ENCODE peak calls at places on chromosomes 4 and X, in four cellular contexts. V is astrocyte of the spinal cord; X is hepatocyte; Y is CD8-positive, alpha-beta T cell. H is an unnamed sample.

GRCh38 chr4:51885371-51885770 is 42.4 kb downstream of the DCUN1D4 start:
- DNase-seq in V (peak; percentile 28), X (peak; percentile 46), Y (no peak), H (no peak)

GRCh38 chr4:139776235-139776634 is 110.6 kb downstream of the MGST2 start:
- DNase-seq in Y (no peak), V (no peak), X (no peak), H (no peak)

GRCh38 chr4:166239354-166239753 is 366.3 kb downstream of the TLL1 start:
- DNase-seq in X (no peak), Y (no peak), V (no peak), H (no peak)

GRCh38 chr4:38867478-38868054 is at the start of gene FAM114A1:
- DNase-seq in V (peak; percentile 78), Y (peak; percentile 13), X (peak; percentile 94), H (no peak)

GRCh38 chr4:111066887-111067286 is 444.0 kb upstream of the PITX2 start:
- DNase-seq in Y (no peak), V (peak; percentile 42), X (no peak), H (peak; percentile 5)

GRCh38 chr4:176788248-176788647 is 4.5 kb downstream of the VEGFC start:
- DNase-seq in Y (no peak), X (no peak), V (no peak), H (no peak)

GRCh38 chr4:190014771-190015537 is 12.1 kb downstream of the FRG2 start:
- DNase-seq in Y (no peak), X (peak; percentile 44), V (no peak), H (no peak)

GRCh38 chr4:99462875-99463464 is 27.8 kb upstream of the ADH7 start:
- DNase-seq in V (peak; percentile 76), X (peak; percentile 77), Y (peak; percentile 36), H (peak; percentile 33)

GRCh38 chrX:110409925-110410324 is 51.3 kb downstream of the RTL9 start:
- DNase-seq in V (peak; percentile 43), X (no peak), Y (no peak), H (no peak)

GRCh38 chr4:38091636-38092035 is 131.4 kb downstream of the PTTG2 start:
- DNase-seq in Y (no peak), V (peak; percentile 67), X (no peak), H (no peak)

GRCh38 chr4:41692717-41693345 is 55.7 kb downstream of the PHOX2B start:
- DNase-seq in X (peak; percentile 77), Y (peak; percentile 14), V (peak; percentile 57), H (peak; percentile 2)

GRCh38 chrX:107272431-107272921 is 66.1 kb downstream of the DNAAF6 start:
- DNase-seq in X (peak; percentile 14), V (no peak), Y (peak; percentile 6), H (no peak)

GRCh38 chr4:80790152-80790551 is 240.4 kb upstream of the BMP3 start:
- DNase-seq in X (no peak), V (no peak), Y (no peak), H (no peak)

GRCh38 chrX:83829874-83830273 is 31.1 kb upstream of the CYLC1 start:
- DNase-seq in V (no peak), X (no peak), Y (no peak), H (no peak)

GRCh38 chr4:2333356-2333841 is 71.5 kb upstream of the MXD4 start:
- DNase-seq in V (no peak), X (peak; percentile 59), Y (no peak), H (no peak)

GRCh38 chr4:1112174-1112820 is 1.1 kb downstream of the RNF212 start:
- DNase-seq in Y (no peak), X (no peak), V (no peak), H (no peak)

GRCh38 chr4:189988892-189989431 is 38.1 kb downstream of the FRG2 start:
- DNase-seq in X (no peak), Y (no peak), V (no peak), H (no peak)

GRCh38 chr4:121191351-121191750 is 27.2 kb upstream of the TNIP3 start:
- DNase-seq in Y (no peak), V (no peak), X (no peak), H (no peak)

GRCh38 chrX:54564942-54565341 is 34.9 kb downstream of the GNL3L start:
- DNase-seq in Y (no peak), V (no peak), X (no peak), H (no peak)

GRCh38 chr4:6427439-6428090 is 44.8 kb downstream of the PPP2R2C start:
- DNase-seq in X (no peak), V (no peak), Y (no peak), H (no peak)

GRCh38 chrX:19543020-19543715 is 27.9 kb upstream of the MAP3K15 start:
- DNase-seq in Y (no peak), X (no peak), V (no peak), H (no peak)

GRCh38 chr4:146957252-146957651 is 11.6 kb upstream of the TTC29 start:
- DNase-seq in V (peak; percentile 82), Y (no peak), X (no peak), H (peak; percentile 84)

DNA sequence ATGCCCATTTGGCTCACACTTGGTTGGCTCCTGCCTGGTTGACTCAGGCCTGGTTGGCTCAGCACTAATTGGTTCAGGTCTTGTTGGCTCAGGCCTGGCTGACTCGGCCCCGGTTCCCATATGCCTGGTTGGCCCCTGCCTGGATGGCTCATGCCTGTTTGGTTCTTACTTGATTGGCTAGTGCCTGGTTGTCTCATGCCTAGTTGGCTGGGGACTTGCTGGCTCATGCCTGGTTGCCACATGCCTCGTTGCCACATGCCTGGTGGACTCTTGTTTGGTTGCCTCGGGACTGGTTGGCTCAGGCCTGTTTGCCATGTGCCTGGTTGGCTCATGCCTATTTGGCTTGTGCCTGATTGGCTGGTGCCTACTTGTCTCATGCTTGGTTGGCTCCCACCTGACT is 103.7 kb downstream of the APOOL start:
- DNase-seq in Y (no peak), V (no peak), X (no peak), H (no peak)
- TF ChIP-seq CTCF in Y (no peak), V (no peak), X (no peak), H (no peak)

GRCh38 chrX:139932077-139932900 is 564 bp downstream of the ATP11C start:
- DNase-seq in V (no peak), X (peak; percentile 62), Y (peak; percentile 46), H (no peak)

GRCh38 chrX:139930923-139931645 is 1.8 kb downstream of the ATP11C start:
- DNase-seq in Y (peak; percentile 7), V (no peak), X (peak; percentile 26), H (no peak)

GRCh38 chrX:139932901-139933796 is at the start of gene ATP11C:
- DNase-seq in X (peak; percentile 87), Y (peak; percentile 81), V (peak; percentile 84), H (peak; percentile 54)

GRCh38 chrX:139931646-139932076 is 1.2 kb downstream of the ATP11C start:
- DNase-seq in V (no peak), X (no peak), Y (no peak), H (no peak)

DNA sequence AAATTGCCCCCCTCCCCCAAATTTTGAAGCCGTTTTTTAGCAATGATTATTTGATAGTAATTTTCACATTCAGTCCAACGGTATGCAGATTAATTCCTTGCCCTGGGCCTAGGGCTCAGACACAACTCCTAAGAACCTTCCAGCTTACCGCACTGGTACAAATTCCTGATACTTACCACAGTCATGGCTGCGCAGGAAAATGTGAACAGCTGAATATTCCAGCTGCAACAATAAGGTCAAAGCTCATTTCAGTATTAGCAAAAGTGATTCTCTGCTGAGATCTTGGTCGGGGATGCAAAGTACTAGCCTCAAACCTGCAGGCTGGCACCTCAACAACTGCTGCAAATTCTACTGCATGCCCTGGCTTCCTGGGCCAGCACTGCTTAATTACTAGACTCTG is 3.0 kb downstream of the ATP11C start:
- DNase-seq in X (no peak), Y (no peak), V (no peak), H (no peak)
- H3K4me3 ChIP-seq in X (no peak overlapping the region), Y (no peak overlapping the region), V (no peak overlapping the region), H (no peak overlapping the region)

DNA sequence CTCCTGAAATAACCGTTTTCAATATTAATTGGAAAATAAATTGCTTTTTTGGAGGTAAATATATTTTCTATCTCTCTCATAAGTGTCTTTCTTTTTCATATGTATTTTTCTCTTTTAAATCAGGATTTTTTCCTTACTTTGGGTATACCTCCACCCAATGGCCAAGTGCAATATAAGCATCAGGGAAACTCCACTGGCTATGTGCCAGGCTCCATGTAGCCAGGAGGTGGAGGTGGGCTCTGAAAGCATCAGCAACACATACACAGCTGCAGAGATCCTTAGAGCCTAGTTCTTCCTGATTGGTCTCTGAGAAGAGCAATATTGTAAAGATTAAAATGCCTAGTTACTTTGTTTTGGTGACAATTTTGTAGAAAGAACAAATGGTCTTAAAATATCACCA is 3.4 kb downstream of the GABRA2 start:
- DNase-seq in X (peak; percentile 59), Y (no peak), V (no peak), H (no peak)
- TF ChIP-seq CTCF in X (peak; percentile 26), Y (no peak), V (peak; percentile 9), H (no peak)

DNA sequence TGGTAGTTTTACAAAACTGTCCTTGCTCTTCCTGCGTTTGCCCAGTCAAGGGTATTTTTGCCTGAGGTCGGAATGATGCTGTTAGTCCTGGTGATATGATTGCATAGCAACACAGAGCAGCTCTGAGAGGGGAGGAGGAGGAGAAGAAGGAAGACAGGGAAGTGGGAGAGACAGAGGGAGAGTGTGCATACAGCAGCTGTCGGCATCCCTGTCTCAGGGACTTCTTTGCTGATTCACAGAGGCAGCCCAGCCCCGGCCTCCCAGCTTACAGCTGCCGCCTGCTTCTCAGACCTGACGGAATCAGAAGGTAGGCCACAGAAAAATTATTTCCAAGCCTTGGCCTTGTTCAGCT is 230 bp downstream of the DRP2 start:
- DNase-seq in V (peak; percentile 62), Y (no peak), X (peak; percentile 16), H (no peak)
- H3K4me3 ChIP-seq in V (peak overlapping the region; percentile 32), Y (no peak overlapping the region), X (no peak overlapping the region), H (peak overlapping the region; percentile 9)

GRCh38 chrX:95290455-95290854 is 1394.2 kb upstream of the DIAPH2 start:
- DNase-seq in V (peak; percentile 21), X (peak; percentile 5), Y (no peak), H (no peak)

DNA sequence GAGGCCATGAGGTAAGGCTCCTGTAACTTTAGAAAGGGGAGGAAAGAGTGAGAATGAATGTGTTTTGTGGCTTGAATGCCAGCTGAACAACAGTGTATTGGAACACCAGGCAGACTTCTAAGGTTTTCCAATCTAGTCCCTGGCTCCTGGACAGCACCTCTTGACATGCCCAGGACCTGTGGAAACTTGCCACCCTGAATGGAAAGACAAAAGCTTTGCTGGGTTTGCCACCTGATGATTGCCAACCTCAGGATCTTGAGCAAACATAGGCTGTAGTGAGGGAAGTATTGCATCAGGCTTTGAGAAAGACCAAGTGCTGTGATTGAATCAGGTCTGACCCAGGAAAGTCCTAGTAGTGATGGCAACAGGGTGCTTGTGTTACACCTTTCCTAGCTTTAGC is 1393.1 kb upstream of the DIAPH2 start:
- DNase-seq in V (no peak), Y (no peak), X (no peak), H (no peak)
- TF ChIP-seq CTCF in V (no peak), Y (no peak), X (no peak), H (no peak)

GRCh38 chr4:162787120-162787519 is 379.6 kb downstream of the NAF1 start:
- DNase-seq in X (no peak), Y (no peak), V (no peak), H (no peak)
- H3K4me3 ChIP-seq in X (no peak overlapping the region), Y (no peak overlapping the region), V (no peak overlapping the region), H (no peak overlapping the region)

DNA sequence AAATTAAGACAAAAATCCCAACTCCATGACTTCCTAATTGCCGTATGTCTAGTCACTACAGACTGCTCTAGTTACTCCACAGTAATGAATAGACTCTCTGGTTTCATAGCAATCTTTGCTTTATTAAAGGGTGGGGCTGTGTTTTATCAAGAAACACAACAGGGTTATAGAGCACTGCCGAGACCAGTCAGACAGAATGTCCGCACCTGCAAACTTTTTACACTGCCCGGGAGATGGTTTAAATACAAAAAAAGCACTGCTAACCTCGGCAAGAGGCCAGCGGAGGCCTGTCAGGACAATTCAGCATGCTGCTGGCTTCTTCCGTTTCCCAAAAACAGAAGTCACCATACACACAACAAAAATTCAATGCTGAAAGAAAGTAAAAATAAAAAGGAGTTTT is 67.4 kb downstream of the IRF2 start:
- DNase-seq in X (no peak), V (no peak), Y (no peak), H (no peak)
- TF ChIP-seq CTCF in X (no peak), V (no peak), Y (no peak), H (no peak)

H was measured in AG09309.